ENCODE peak calls at places on chromosomes 6 and 20, in seven cellular contexts. M is LoVo; T is neural crest cell; Z is left ventricle myocardium superior; W is HFFc6; D is CD8-positive, alpha-beta T cell; V is DMS53. A is an unnamed sample.

GRCh38 chr20:5550738-5551529 is 199.3 kb upstream of the SHLD1 start:
- DNase-seq in M (no peak), T (no peak), Z (no peak), W (no peak), D (no peak), V (peak; percentile 13), A (no peak)

GRCh38 chr6:147709396-147710272 is 201.1 kb downstream of the SAMD5 start:
- DNase-seq in M (peak; percentile 80), T (no peak), Z (no peak), W (no peak), D (no peak), V (peak; percentile 10), A (no peak)

GRCh38 chr20:20364016-20364746 is 3.7 kb upstream of the INSM1 start:
- DNase-seq in M (no peak), T (peak; percentile 34), Z (no peak), W (no peak), D (no peak), V (peak; percentile 98), A (no peak)

GRCh38 chr20:4828830-4829493 is 107.3 kb downstream of the PRND start:
- DNase-seq in M (no peak), T (no peak), Z (peak; percentile 27), W (no peak), D (no peak), V (no peak), A (no peak)

GRCh38 chr6:31396422-31397152 is 6.8 kb upstream of the MICA start:
- DNase-seq in M (peak; percentile 67), T (peak; percentile 86), Z (peak; percentile 84), W (peak; percentile 64), D (peak; percentile 84), V (peak; percentile 81), A (peak; percentile 66)

GRCh38 chr6:1200706-1201105 is 111.2 kb upstream of the FOXQ1 start:
- DNase-seq in M (no peak), T (no peak), Z (no peak), W (peak; percentile 97), D (no peak), V (no peak), A (no peak)

GRCh38 chr20:5770240-5770986 is 20.2 kb downstream of the SHLD1 start:
- DNase-seq in M (no peak), T (no peak), Z (no peak), W (no peak), D (no peak), V (no peak), A (no peak)

GRCh38 chr6:35209622-35210289 is 4.0 kb upstream of the SCUBE3 start:
- DNase-seq in M (no peak), T (no peak), Z (no peak), W (no peak), D (no peak), V (no peak), A (no peak)

GRCh38 chr20:8310618-8311017 is 178.6 kb downstream of the PLCB1 start:
- DNase-seq in M (no peak), T (no peak), Z (no peak), W (no peak), D (no peak), V (peak; percentile 85), A (no peak)

GRCh38 chr20:47620808-47621805 is 119.4 kb downstream of the NCOA3 start:
- DNase-seq in M (peak; percentile 70), T (no peak), Z (no peak), W (peak; percentile 71), D (no peak), V (peak; percentile 83), A (peak; percentile 71)

GRCh38 chr6:3984494-3984893 is 94.4 kb downstream of the FAM217A start:
- DNase-seq in M (no peak), T (no peak), Z (no peak), W (no peak), D (no peak), V (no peak), A (no peak)

GRCh38 chr6:5401845-5402738 is 140.8 kb downstream of the FARS2 start:
- DNase-seq in M (peak; percentile 15), T (no peak), Z (no peak), W (peak; percentile 17), D (no peak), V (peak; percentile 55), A (no peak)

GRCh38 chr20:52972190-52972937 is at the start of gene TSHZ2:
- DNase-seq in M (no peak), T (peak; percentile 26), Z (peak; percentile 50), W (no peak), D (no peak), V (no peak), A (peak; percentile 4)

GRCh38 chr6:45479834-45480696 is 102.3 kb upstream of the SUPT3H start:
- DNase-seq in M (no peak), T (no peak), Z (no peak), W (peak; percentile 28), D (no peak), V (no peak), A (no peak)

GRCh38 chr20:45470939-45471338 is 1.4 kb downstream of the WFDC2 start:
- DNase-seq in M (no peak), T (no peak), Z (no peak), W (no peak), D (no peak), V (peak; percentile 74), A (no peak)

GRCh38 chr20:40494238-40494637 is 194.8 kb downstream of the MAFB start:
- DNase-seq in M (no peak), T (no peak), Z (peak; percentile 35), W (no peak), D (no peak), V (no peak), A (no peak)

GRCh38 chr6:147651249-147652063 is 143.0 kb downstream of the SAMD5 start:
- DNase-seq in M (no peak), T (no peak), Z (peak; percentile 52), W (no peak), D (no peak), V (peak; percentile 46), A (peak; percentile 8)

GRCh38 chr6:28880894-28881780 is 42.6 kb downstream of the TRIM27 start:
- DNase-seq in M (peak; percentile 60), T (peak; percentile 94), Z (peak; percentile 69), W (peak; percentile 65), D (peak; percentile 47), V (peak; percentile 81), A (peak; percentile 74)